ENCODE peak calls at places on chromosomes 12 and 14, in seven cellular contexts. One of them, this sample, is unnamed.

GRCh38 chr12:14065094-14065493 is 83.7 kb upstream of the GRIN2B start:
- DNase-seq in NCI-H1092: no peak
- DNase-seq in hypothalamus: no peak
- DNase-seq in C1 segment of cervical spinal cord: no peak
- DNase-seq in GDM1: no peak
- DNase-seq in anterior cingulate cortex: no peak
- DNase-seq in omental fat pad: no peak
- DNase-seq in this sample: no peak

GRCh38 chr14:101959277-101959676 is 5.1 kb upstream of the DYNC1H1 start:
- DNase-seq in omental fat pad: no peak
- DNase-seq in anterior cingulate cortex: no peak
- DNase-seq in NCI-H1092: no peak
- DNase-seq in C1 segment of cervical spinal cord: no peak
- DNase-seq in hypothalamus: no peak
- DNase-seq in GDM1: no peak
- DNase-seq in this sample: no peak

GRCh38 chr14:104103061-104104005 is 17.8 kb downstream of the ASPG start:
- DNase-seq in hypothalamus: no peak
- DNase-seq in C1 segment of cervical spinal cord: no peak
- DNase-seq in GDM1: no peak
- DNase-seq in omental fat pad: no peak
- DNase-seq in anterior cingulate cortex: no peak
- DNase-seq in NCI-H1092: peak; percentile 84
- DNase-seq in this sample: no peak

GRCh38 chr14:95043314-95043713 is 114.0 kb downstream of the DICER1 start:
- DNase-seq in C1 segment of cervical spinal cord: no peak
- DNase-seq in anterior cingulate cortex: no peak
- DNase-seq in NCI-H1092: no peak
- DNase-seq in GDM1: no peak
- DNase-seq in hypothalamus: no peak
- DNase-seq in omental fat pad: no peak
- DNase-seq in this sample: no peak

GRCh38 chr12:82964446-82964845 is 277.7 kb downstream of the TMTC2 start:
- DNase-seq in NCI-H1092: no peak
- DNase-seq in anterior cingulate cortex: no peak
- DNase-seq in GDM1: no peak
- DNase-seq in hypothalamus: no peak
- DNase-seq in C1 segment of cervical spinal cord: no peak
- DNase-seq in omental fat pad: no peak
- DNase-seq in this sample: no peak

GRCh38 chr12:102702447-102703114 is 214.5 kb downstream of the PAH start:
- DNase-seq in hypothalamus: no peak
- DNase-seq in NCI-H1092: no peak
- DNase-seq in C1 segment of cervical spinal cord: no peak
- DNase-seq in anterior cingulate cortex: no peak
- DNase-seq in omental fat pad: peak; percentile 56
- DNase-seq in GDM1: no peak
- DNase-seq in this sample: peak; percentile 46

GRCh38 chr12:7832059-7832696 is 40.5 kb downstream of the SLC2A14 start:
- DNase-seq in hypothalamus: no peak
- DNase-seq in C1 segment of cervical spinal cord: no peak
- DNase-seq in anterior cingulate cortex: no peak
- DNase-seq in NCI-H1092: no peak
- DNase-seq in omental fat pad: no peak
- DNase-seq in GDM1: peak; percentile 48
- DNase-seq in this sample: no peak

GRCh38 chr14:93036652-93037341 is 78.9 kb downstream of the ITPK1 start:
- DNase-seq in hypothalamus: peak; percentile 92
- DNase-seq in NCI-H1092: no peak
- DNase-seq in GDM1: no peak
- DNase-seq in anterior cingulate cortex: peak; percentile 91
- DNase-seq in omental fat pad: no peak
- DNase-seq in C1 segment of cervical spinal cord: peak; percentile 97
- DNase-seq in this sample: no peak

GRCh38 chr12:118103231-118103600 is 595 bp downstream of the VSIG10 start:
- DNase-seq in omental fat pad: no peak
- DNase-seq in C1 segment of cervical spinal cord: peak; percentile 27
- DNase-seq in NCI-H1092: no peak
- DNase-seq in GDM1: no peak
- DNase-seq in anterior cingulate cortex: no peak
- DNase-seq in hypothalamus: no peak
- DNase-seq in this sample: no peak

GRCh38 chr12:68240975-68241374 is 12.4 kb downstream of the IL22 start:
- DNase-seq in GDM1: no peak
- DNase-seq in omental fat pad: no peak
- DNase-seq in hypothalamus: no peak
- DNase-seq in anterior cingulate cortex: no peak
- DNase-seq in NCI-H1092: no peak
- DNase-seq in C1 segment of cervical spinal cord: no peak
- DNase-seq in this sample: no peak

GRCh38 chr14:55302770-55303472 is 31.7 kb downstream of the FBXO34 start:
- DNase-seq in C1 segment of cervical spinal cord: no peak
- DNase-seq in NCI-H1092: no peak
- DNase-seq in hypothalamus: no peak
- DNase-seq in GDM1: no peak
- DNase-seq in omental fat pad: no peak
- DNase-seq in anterior cingulate cortex: no peak
- DNase-seq in this sample: no peak

GRCh38 chr14:96053600-96054381 is 14.6 kb downstream of the C14orf132 start:
- DNase-seq in GDM1: no peak
- DNase-seq in C1 segment of cervical spinal cord: peak; percentile 51
- DNase-seq in anterior cingulate cortex: peak; percentile 21
- DNase-seq in hypothalamus: peak; percentile 53
- DNase-seq in NCI-H1092: no peak
- DNase-seq in omental fat pad: no peak
- DNase-seq in this sample: peak; percentile 90

GRCh38 chr12:49934505-49934904 is 16.0 kb upstream of the AQP2 start:
- DNase-seq in NCI-H1092: no peak
- DNase-seq in omental fat pad: no peak
- DNase-seq in hypothalamus: no peak
- DNase-seq in C1 segment of cervical spinal cord: no peak
- DNase-seq in GDM1: no peak
- DNase-seq in anterior cingulate cortex: no peak
- DNase-seq in this sample: no peak

GRCh38 chr12:125143491-125143890 is 78.3 kb downstream of the AACS start:
- DNase-seq in C1 segment of cervical spinal cord: no peak
- DNase-seq in anterior cingulate cortex: no peak
- DNase-seq in NCI-H1092: no peak
- DNase-seq in omental fat pad: no peak
- DNase-seq in GDM1: no peak
- DNase-seq in hypothalamus: no peak
- DNase-seq in this sample: no peak

GRCh38 chr14:68564826-68565760 is 227.8 kb downstream of the ZFP36L1 start:
- DNase-seq in GDM1: no peak
- DNase-seq in C1 segment of cervical spinal cord: no peak
- DNase-seq in hypothalamus: no peak
- DNase-seq in NCI-H1092: no peak
- DNase-seq in anterior cingulate cortex: no peak
- DNase-seq in omental fat pad: no peak
- DNase-seq in this sample: no peak

GRCh38 chr14:100891051-100891450 is 12.5 kb downstream of the RTL1 start:
- DNase-seq in omental fat pad: peak; percentile 2
- DNase-seq in hypothalamus: no peak
- DNase-seq in C1 segment of cervical spinal cord: no peak
- DNase-seq in anterior cingulate cortex: no peak
- DNase-seq in NCI-H1092: no peak
- DNase-seq in GDM1: no peak
- DNase-seq in this sample: no peak

GRCh38 chr12:122244565-122245371 is 18.9 kb upstream of the DIABLO start:
- DNase-seq in omental fat pad: no peak
- DNase-seq in GDM1: no peak
- DNase-seq in NCI-H1092: no peak
- DNase-seq in anterior cingulate cortex: no peak
- DNase-seq in hypothalamus: no peak
- DNase-seq in C1 segment of cervical spinal cord: no peak
- DNase-seq in this sample: no peak

GRCh38 chr12:71397433-71397954 is 42.1 kb upstream of the LGR5 start:
- DNase-seq in C1 segment of cervical spinal cord: no peak
- DNase-seq in NCI-H1092: no peak
- DNase-seq in anterior cingulate cortex: no peak
- DNase-seq in omental fat pad: no peak
- DNase-seq in hypothalamus: no peak
- DNase-seq in GDM1: no peak
- DNase-seq in this sample: no peak

GRCh38 chr12:8912910-8913309 is 1.4 kb upstream of the PHC1 start:
- DNase-seq in NCI-H1092: peak; percentile 12
- DNase-seq in C1 segment of cervical spinal cord: no peak
- DNase-seq in hypothalamus: peak; percentile 2
- DNase-seq in GDM1: no peak
- DNase-seq in omental fat pad: no peak
- DNase-seq in anterior cingulate cortex: no peak
- DNase-seq in this sample: no peak

GRCh38 chr12:50848963-50849362 is 6.2 kb downstream of the TMPRSS12 start:
- DNase-seq in hypothalamus: no peak
- DNase-seq in anterior cingulate cortex: no peak
- DNase-seq in GDM1: no peak
- DNase-seq in C1 segment of cervical spinal cord: no peak
- DNase-seq in NCI-H1092: no peak
- DNase-seq in omental fat pad: no peak
- DNase-seq in this sample: no peak

GRCh38 chr12:77324763-77325468 is 259.5 kb upstream of the E2F7 start:
- DNase-seq in GDM1: peak; percentile 35
- DNase-seq in anterior cingulate cortex: peak; percentile 57
- DNase-seq in hypothalamus: peak; percentile 68
- DNase-seq in omental fat pad: no peak
- DNase-seq in C1 segment of cervical spinal cord: peak; percentile 49
- DNase-seq in NCI-H1092: peak; percentile 56
- DNase-seq in this sample: peak; percentile 63

GRCh38 chr14:62179367-62180018 is 417.3 kb downstream of the SNAPC1 start:
- DNase-seq in anterior cingulate cortex: peak; percentile 3
- DNase-seq in C1 segment of cervical spinal cord: peak; percentile 6
- DNase-seq in NCI-H1092: peak; percentile 83
- DNase-seq in hypothalamus: peak; percentile 33
- DNase-seq in GDM1: no peak
- DNase-seq in omental fat pad: no peak
- DNase-seq in this sample: peak; percentile 54

GRCh38 chr14:49778421-49778820 is 10.5 kb downstream of the KLHDC2 start:
- DNase-seq in NCI-H1092: no peak
- DNase-seq in GDM1: no peak
- DNase-seq in anterior cingulate cortex: no peak
- DNase-seq in hypothalamus: no peak
- DNase-seq in omental fat pad: no peak
- DNase-seq in C1 segment of cervical spinal cord: no peak
- DNase-seq in this sample: no peak

GRCh38 chr14:37246427-37246829 is 48.7 kb downstream of the MIPOL1 start:
- DNase-seq in C1 segment of cervical spinal cord: no peak
- DNase-seq in hypothalamus: no peak
- DNase-seq in omental fat pad: no peak
- DNase-seq in NCI-H1092: peak; percentile 58
- DNase-seq in anterior cingulate cortex: no peak
- DNase-seq in GDM1: no peak
- DNase-seq in this sample: no peak

GRCh38 chr12:32828552-32828951 is 68.0 kb downstream of the PKP2 start:
- DNase-seq in anterior cingulate cortex: no peak
- DNase-seq in omental fat pad: no peak
- DNase-seq in NCI-H1092: no peak
- DNase-seq in GDM1: no peak
- DNase-seq in C1 segment of cervical spinal cord: no peak
- DNase-seq in hypothalamus: no peak
- DNase-seq in this sample: no peak